ENCODE peak calls at places on chromosome 10, in four cellular contexts. N is dorsolateral prefrontal cortex, M is lower lobe of right lung, U is ovary. D is an unnamed sample.
A peak's percentile ranks its signal among the peaks of the same experiment; 100 is the strongest.

GRCh38 chr10:80599424-80599847 is 61.7 kb downstream of the SH2D4B start:
- DNase-seq in U (no peak), N (no peak), M (peak; percentile 77), D (no peak)

GRCh38 chr10:31961264-31961663 is 32.6 kb upstream of the ARHGAP12 start:
- DNase-seq in N (no peak), M (no peak), U (no peak), D (no peak)

GRCh38 chr10:119198438-119198837 is 8.9 kb upstream of the GRK5 start:
- DNase-seq in M (no peak), N (no peak), U (no peak), D (no peak)

GRCh38 chr10:122304054-122304579 is 33.0 kb downstream of the BTBD16 start:
- DNase-seq in U (no peak), N (no peak), M (no peak), D (no peak)

GRCh38 chr10:51910189-51910588 is 210.8 kb upstream of the CSTF2T start:
- DNase-seq in U (no peak), M (no peak), N (no peak), D (no peak)

GRCh38 chr10:9301554-9301953 is 1247.1 kb downstream of the GATA3 start:
- DNase-seq in M (no peak), U (no peak), N (no peak), D (no peak)

GRCh38 chr10:10826125-10826524 is 191.5 kb upstream of the CELF2 start:
- DNase-seq in U (no peak), M (no peak), N (no peak), D (no peak)

GRCh38 chr10:69885379-69886156 is 83.9 kb downstream of the COL13A1 start:
- DNase-seq in U (no peak), M (no peak), N (no peak), D (no peak)

GRCh38 chr10:42594246-42594650 is 44.1 kb downstream of the ZNF33B start:
- DNase-seq in U (no peak), N (no peak), M (no peak), D (no peak)

GRCh38 chr10:16386855-16387254 is 50.0 kb upstream of the PTER start:
- DNase-seq in U (no peak), M (no peak), N (no peak), D (no peak)

GRCh38 chr10:46267132-46267985 is 19.4 kb upstream of the ANTXRL start:
- DNase-seq in U (no peak), M (no peak), N (no peak), D (no peak)

GRCh38 chr10:5518143-5518542 is 6.6 kb upstream of the CALML3 start:
- DNase-seq in M (no peak), U (no peak), N (no peak), D (no peak)

GRCh38 chr10:44995914-44996633 is 4.6 kb upstream of the ZNF22 start:
- DNase-seq in N (no peak), U (peak; percentile 81), M (no peak), D (no peak)

GRCh38 chr10:132877473-132877872 is 64.9 kb downstream of the CFAP46 start:
- DNase-seq in U (no peak), N (peak; percentile 6), M (no peak), D (no peak)

GRCh38 chr10:98267069-98267893 is 713 bp downstream of the LOXL4 start:
- DNase-seq in U (no peak), N (no peak), M (no peak), D (no peak)

GRCh38 chr10:69057261-69057950 is 30.5 kb upstream of the SRGN start:
- DNase-seq in U (no peak), M (peak; percentile 81), N (peak; percentile 49), D (peak; percentile 49)

GRCh38 chr10:103554488-103555320 is 61.2 kb downstream of the NEURL1 start:
- DNase-seq in U (peak; percentile 52), N (peak; percentile 67), M (peak; percentile 59), D (no peak)

GRCh38 chr10:130231211-130231850 is 95.1 kb downstream of the GLRX3 start:
- DNase-seq in U (no peak), N (no peak), M (no peak), D (no peak)

GRCh38 chr10:28677889-28678686 is 767 bp downstream of the BAMBI start:
- DNase-seq in U (peak; percentile 35), M (peak; percentile 68), N (peak; percentile 54), D (peak; percentile 39)

GRCh38 chr10:24382979-24383663 is 174.2 kb downstream of the KIAA1217 start:
- DNase-seq in N (no peak), U (no peak), M (no peak), D (no peak)
- H3K27ac ChIP-seq in N (no peak overlapping the region), U (no peak overlapping the region), M (no peak overlapping the region), D (no peak overlapping the region)

GRCh38 chr10:112957589-112958202 is 7.6 kb downstream of the TCF7L2 start:
- DNase-seq in N (no peak), U (no peak), M (no peak), D (no peak)
- H3K27ac ChIP-seq in N (no peak overlapping the region), U (no peak overlapping the region), M (no peak overlapping the region), D (no peak overlapping the region)

GRCh38 chr10:58577394-58577793 is 64.7 kb downstream of the BICC1 start:
- DNase-seq in N (no peak), U (no peak), M (no peak), D (no peak)
- H3K27ac ChIP-seq in N (no peak overlapping the region), U (no peak overlapping the region), M (no peak overlapping the region), D (no peak overlapping the region)

DNA sequence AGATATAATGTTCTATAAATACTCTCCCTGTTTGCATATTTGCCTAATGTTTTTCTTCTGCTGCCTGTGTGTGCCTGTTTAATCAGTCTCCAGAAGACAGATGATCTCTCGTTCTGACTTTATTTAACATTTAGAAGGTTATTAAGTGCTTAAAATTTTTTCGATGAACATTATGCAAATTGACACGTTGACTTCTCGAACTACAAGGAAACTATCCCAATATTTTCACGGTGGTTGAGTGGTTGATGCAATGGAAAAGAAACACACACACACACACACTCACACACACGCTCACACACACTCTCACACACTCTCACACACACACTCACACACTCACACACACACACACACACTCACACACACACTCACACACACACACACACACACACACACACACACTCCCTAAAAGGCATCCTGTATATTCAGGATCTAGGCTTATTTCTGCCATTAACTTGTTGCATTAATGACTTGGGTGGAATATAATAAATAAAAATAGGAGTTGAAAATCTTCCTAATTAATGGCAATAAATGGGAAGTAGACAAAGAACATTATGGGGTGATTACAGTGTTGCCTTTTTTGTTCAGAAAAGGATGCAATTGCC is 297.2 kb downstream of the PRPF18 start:
- DNase-seq in U (no peak), N (no peak), M (no peak), D (no peak)
- H3K27ac ChIP-seq in U (no peak overlapping the region), N (no peak overlapping the region), M (no peak overlapping the region), D (no peak overlapping the region)

DNA sequence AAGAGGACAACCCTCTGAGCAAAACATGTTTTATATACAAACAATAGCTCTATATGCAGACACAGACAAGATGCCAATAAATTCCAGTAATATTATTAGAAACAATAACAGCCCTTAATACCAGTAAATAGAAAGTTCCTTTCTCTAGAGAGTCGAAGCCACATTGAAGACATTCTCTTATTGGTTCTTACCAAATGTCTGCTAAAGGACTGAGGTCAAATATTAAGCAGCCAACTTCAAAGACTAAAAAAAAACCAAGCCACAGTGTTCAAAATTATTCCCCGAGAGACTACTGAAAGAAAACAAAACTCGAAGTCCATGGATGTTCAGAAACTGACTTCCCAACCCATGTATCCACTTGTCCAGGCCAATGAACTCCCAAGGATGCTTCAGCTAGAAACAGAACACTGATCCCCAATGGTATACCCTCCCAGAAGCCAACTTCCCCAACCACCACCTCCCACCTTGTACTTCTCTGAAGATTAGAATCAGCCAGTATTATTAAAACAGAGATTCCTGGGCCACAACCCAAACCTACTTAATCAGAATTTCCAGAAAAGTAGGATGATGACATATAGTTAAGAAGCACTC is 51.9 kb downstream of the FAM13C start:
- DNase-seq in U (no peak), N (no peak), M (no peak), D (no peak)
- H3K27ac ChIP-seq in U (no peak overlapping the region), N (peak overlapping the region; percentile 99), M (no peak overlapping the region), D (peak overlapping the region; percentile 56)

DNA sequence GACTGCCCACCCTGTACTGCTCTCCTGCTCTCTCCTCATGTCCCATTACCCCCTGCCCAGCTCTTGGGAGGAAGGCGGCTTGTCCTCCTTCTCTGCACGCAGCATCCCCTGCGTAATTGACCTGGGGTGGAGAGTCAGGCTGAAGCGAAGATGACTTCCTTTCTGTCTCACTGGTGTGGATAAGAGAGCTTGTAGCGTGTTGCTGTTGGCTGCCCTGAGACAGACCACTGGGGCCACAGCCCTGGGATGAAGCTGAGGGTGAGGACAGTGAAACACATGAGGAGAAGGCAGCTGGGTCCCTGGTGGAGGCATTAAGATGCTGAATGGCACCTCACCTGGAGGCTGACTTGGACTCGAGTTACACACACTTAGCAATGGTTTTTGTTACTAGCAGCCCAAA is 310.3 kb upstream of the ZNF32 start:
- DNase-seq in M (no peak), U (no peak), N (no peak), D (no peak)
- H3K27ac ChIP-seq in M (no peak overlapping the region), U (no peak overlapping the region), N (no peak overlapping the region), D (no peak overlapping the region)

DNA sequence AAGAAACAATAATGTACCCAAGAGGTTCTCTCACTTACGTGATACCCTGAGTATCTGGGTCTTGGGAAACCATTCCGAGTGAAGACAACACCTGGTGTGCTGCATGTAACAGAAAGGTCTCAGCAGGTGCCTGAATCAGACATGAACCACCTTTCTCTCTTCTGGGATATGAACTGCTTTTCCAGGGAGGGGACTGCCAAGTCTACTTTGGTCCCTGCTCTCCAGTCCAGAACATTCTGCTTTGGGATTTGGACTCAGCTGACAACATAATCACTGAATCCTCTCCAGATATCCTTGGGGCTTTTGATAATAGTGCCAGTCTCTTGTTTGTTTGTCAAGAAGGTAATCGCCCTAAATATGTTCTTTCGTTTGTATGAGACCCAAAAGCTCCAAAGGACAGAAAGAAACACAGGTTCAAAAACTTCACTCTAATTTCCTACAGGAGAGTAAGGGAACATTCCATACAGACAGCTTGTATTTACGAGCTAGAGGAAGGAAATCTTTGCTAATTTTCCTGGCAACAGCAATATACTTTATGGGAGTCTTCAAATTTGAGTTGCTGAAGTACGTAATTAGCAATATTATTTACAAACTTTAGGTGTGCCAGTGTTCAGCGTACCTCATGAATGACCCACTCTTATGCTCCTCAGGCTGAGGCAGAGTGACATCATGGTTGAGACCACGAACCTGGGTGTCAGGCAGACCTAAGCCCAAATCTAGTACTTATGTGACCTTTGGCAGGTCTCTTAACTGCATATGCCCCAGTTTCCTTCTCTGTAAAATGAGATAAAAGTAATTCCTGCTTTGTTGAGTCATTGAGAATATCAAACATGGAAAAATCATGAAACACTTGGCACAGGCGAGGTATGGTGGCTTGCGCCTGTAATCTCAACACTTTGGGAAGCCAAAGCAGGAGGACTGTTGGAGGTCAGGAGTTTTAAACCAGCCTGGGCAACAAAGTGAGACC is 5.4 kb downstream of the ABLIM1 start:
- DNase-seq in M (no peak), U (no peak), N (no peak), D (no peak)
- H3K27ac ChIP-seq in M (peak overlapping the region; percentile 66), U (no peak overlapping the region), N (no peak overlapping the region), D (no peak overlapping the region)

GRCh38 chr10:99429521-99430095 is 816 bp downstream of the GOT1 start:
- DNase-seq in N (no peak), U (no peak), M (no peak), D (no peak)
- H3K27ac ChIP-seq in N (no peak overlapping the region), U (no peak overlapping the region), M (peak overlapping the region; percentile 88), D (peak overlapping the region; percentile 74)

DNA sequence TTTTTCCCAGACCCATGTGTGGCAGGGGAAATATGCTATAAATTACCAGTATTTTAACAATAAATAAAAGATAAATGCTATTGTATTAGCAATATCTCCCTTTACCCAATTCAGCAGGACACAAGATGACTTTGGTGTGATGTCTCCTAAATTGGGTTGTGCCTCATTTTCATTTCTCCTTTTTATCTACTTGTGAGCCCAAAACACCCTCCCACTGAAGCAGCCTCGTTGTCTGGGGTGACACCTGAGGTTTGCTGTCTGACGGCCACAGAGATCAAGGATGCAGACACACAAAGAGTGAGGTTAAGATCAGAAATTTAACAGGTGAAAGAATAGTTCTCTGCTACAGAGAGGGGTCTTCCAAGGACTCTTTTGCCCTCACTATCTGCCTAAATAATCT is 27.1 kb upstream of the CC2D2B start:
- DNase-seq in M (no peak), N (no peak), U (no peak), D (no peak)
- H3K27ac ChIP-seq in M (no peak overlapping the region), N (no peak overlapping the region), U (no peak overlapping the region), D (no peak overlapping the region)